ENCODE peak calls at places on chromosomes 5 and 9, in six cellular contexts. T is GM23338; D is body of pancreas; K is mesendoderm; W is CD4-positive, alpha-beta memory T cell; E is breast epithelium. J is an unnamed sample. For H3K27me3 and H3K4me1, the result is how much of the 10 kb centered on the place peaks cover.

GRCh38 chr5:130077007-130077406 is 172.7 kb downstream of the CHSY3 start:
- DNase-seq in T (no peak), D (no peak), K (peak), W (no peak), E (no peak), J (no peak)

GRCh38 chr9:18825775-18826174 is 207.2 kb downstream of the SAXO1 start:
- DNase-seq in T (no peak), D (no peak), K (no peak), W (no peak), E (no peak), J (no peak)

GRCh38 chr5:54669285-54669684 is 151.7 kb downstream of the SNX18 start:
- DNase-seq in T (no peak), D (no peak), K (no peak), W (no peak), E (no peak), J (no peak)

GRCh38 chr5:177500685-177501522 is 3.5 kb upstream of the PDLIM7 start:
- DNase-seq in T (peak), D (peak), K (peak), W (peak), E (peak), J (peak)

GRCh38 chr9:19698960-19699359 is 89.9 kb downstream of the SLC24A2 start:
- DNase-seq in T (peak), D (no peak), K (peak), W (no peak), E (no peak), J (no peak)

GRCh38 chr5:54917323-54917722 is 68.1 kb downstream of the ESM1 start:
- DNase-seq in T (no peak), D (no peak), K (no peak), W (no peak), E (no peak), J (no peak)

GRCh38 chr9:95750725-95751644 is 124.5 kb upstream of the ERCC6L2 start:
- DNase-seq in T (peak), D (no peak), K (peak), W (peak), E (no peak), J (peak)

GRCh38 chr9:134892820-134893420 is 12.3 kb downstream of the FCN2 start:
- DNase-seq in T (no peak), D (no peak), K (no peak), W (no peak), E (no peak), J (no peak)

GRCh38 chr5:38845555-38846378 is at the start of gene OSMR:
- DNase-seq in T (peak), D (peak), K (peak), W (no peak), E (peak), J (no peak)

GRCh38 chr9:127611796-127612790 is at the start of gene STXBP1:
- DNase-seq in T (peak), D (peak), K (peak), W (peak), E (peak), J (peak)

GRCh38 chr9:74369844-74370243 is 127.3 kb upstream of the RORB start:
- DNase-seq in T (no peak), D (no peak), K (no peak), W (no peak), E (no peak), J (no peak)

GRCh38 chr9:80968611-80969010 is 720.7 kb downstream of the TLE1 start:
- DNase-seq in T (no peak), D (no peak), K (no peak), W (no peak), E (no peak), J (no peak)

GRCh38 chr9:86077286-86077685 is 22.1 kb downstream of the GOLM1 start:
- DNase-seq in T (no peak), D (no peak), K (no peak), W (no peak), E (no peak), J (no peak)

GRCh38 chr9:97895695-97896332 is 26.5 kb downstream of the TRMO start:
- DNase-seq in T (peak), D (no peak), K (peak), W (no peak), E (no peak), J (no peak)

GRCh38 chr9:84140535-84141101 is 160.0 kb downstream of the RMI1 start:
- DNase-seq in T (peak), D (peak), K (peak), W (peak), E (no peak), J (no peak)

GRCh38 chr9:115531410-115532130 is 413.6 kb upstream of the TNC start:
- DNase-seq in T (no peak), D (no peak), K (no peak), W (no peak), E (no peak), J (no peak)

GRCh38 chr9:83067579-83067978 is 4.6 kb upstream of the RASEF start:
- DNase-seq in T (no peak), D (no peak), K (no peak), W (no peak), E (no peak), J (no peak)
- H3K27me3 ChIP-seq in T (under half), D (under half), K (under half), W (under half), E (under half), J (under half)

GRCh38 chr5:142109356-142110045 is 922 bp downstream of the NDFIP1 start:
- DNase-seq in T (peak), D (no peak), K (peak), W (peak), E (no peak), J (peak)

GRCh38 chr5:142107729-142108431 is 699 bp upstream of the NDFIP1 start:
- DNase-seq in T (no peak), D (no peak), K (no peak), W (no peak), E (no peak), J (no peak)

GRCh38 chr5:142108432-142109355 is at the start of gene NDFIP1:
- DNase-seq in T (peak), D (peak), K (peak), W (peak), E (peak), J (peak)

GRCh38 chr5:142110988-142111687 is 2.6 kb downstream of the NDFIP1 start:
- DNase-seq in T (no peak), D (no peak), K (no peak), W (no peak), E (no peak), J (no peak)

DNA sequence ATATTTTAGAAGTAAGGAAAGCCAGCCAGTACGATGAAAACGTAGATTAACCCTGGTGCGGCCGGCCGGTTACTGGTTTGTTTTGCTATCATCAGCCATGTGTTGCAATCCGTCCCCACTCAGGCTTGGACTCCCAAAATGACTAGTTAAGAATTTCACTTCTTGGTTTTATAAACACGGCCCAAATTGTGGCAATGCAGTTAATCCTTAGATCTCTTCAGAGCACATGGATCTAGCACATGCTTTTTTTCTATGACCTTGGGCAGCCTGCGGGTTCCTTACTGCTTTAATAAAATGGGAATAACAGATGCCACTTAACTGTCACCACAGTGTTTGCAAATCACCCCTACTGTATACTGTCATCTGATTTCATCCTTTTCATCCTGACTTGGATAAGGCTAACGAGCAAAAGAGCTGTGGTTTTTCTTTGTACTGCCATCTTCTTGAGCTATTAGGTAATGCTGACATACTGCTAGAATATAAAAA is 1.5 kb downstream of the NDFIP1 start:
- DNase-seq in T (no peak), D (no peak), K (peak), W (peak), E (no peak), J (no peak)
- H3K27ac ChIP-seq in T (no peak), D (peak), K (no peak), W (peak), E (no peak), J (peak)

DNA sequence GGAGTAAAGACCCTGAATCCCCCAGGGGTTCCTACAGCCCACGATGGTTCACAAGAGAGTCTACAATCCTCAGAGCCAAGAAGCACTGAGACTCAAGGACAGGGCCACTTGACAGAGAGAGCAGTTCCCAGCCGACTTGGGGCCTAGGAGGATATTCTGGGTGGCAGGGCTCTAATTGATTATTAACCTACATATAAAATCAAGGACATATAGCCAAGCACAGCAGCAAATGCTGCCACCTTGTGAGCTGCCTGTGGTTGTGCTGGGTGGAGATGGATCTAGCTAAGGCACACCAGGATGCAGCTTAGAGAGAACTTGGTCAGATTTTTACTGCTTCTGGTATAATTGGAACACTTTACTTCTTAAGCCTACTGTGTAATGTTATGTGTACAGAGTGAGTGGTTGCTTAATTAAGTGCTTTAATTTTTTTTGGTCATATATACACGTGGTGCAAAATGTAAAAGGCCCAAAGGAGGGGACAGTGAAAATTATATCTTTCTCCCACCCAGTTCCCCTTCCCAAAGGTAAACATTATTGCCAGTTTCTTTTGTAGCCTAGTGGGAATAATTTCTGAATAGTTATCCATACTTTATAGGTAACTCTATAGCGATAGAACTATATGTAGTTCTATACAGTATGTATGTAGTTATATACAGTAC is 78.8 kb downstream of the F2RL2 start:
- DNase-seq in T (peak), D (peak), K (peak), W (peak), E (no peak), J (peak)
- H3K4me1 ChIP-seq in T (under half), D (half or more), K (under half), W (half or more), E (under half), J (half or more)

DNA sequence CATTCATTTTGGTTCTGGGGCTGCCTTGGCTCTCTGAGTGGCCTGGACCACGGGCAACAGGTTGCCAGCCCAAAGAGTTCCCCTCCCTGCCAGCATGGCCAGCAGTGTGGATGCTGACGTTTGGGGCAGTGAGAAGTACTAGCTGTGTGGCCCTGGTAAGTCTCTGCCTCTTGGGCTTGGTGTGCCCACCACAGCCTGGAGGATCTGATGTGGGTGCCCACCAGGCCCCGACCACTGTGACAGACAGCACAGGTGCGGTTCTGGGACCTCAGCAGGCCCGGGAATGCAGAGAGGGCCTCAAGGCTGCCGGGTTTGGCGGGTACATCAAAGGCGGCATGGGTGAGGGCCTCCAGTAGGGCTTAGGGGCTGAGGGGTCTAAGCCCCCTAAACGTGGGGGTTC is 33.6 kb upstream of the PITX1 start:
- DNase-seq in T (no peak), D (no peak), K (no peak), W (no peak), E (no peak), J (no peak)
- H3K27me3 ChIP-seq in T (under half), D (under half), K (under half), W (under half), E (under half), J (under half)